ENCODE peak calls at places on chromosomes 3 and 15, in ten cellular contexts. K, B, S, I, L, E, T, F, W and O are unnamed samples.

GRCh38 chr3:148990211-148990610 is 1.1 kb upstream of the GYG1 start:
- DNase-seq in K (no peak), B (no peak), S (no peak), I (no peak), L (no peak), E (no peak), T (no peak), F (no peak), W (no peak), O (no peak)

GRCh38 chr15:31842532-31843195 is 187.7 kb upstream of the CHRNA7 start:
- DNase-seq in K (no peak), B (no peak), S (no peak), I (no peak), L (no peak), E (no peak), T (no peak), F (no peak), W (no peak), O (no peak)

GRCh38 chr3:11565072-11565471 is 78.6 kb downstream of the VGLL4 start:
- DNase-seq in K (no peak), B (no peak), S (no peak), I (no peak), L (no peak), E (no peak), T (no peak), F (no peak), W (no peak), O (no peak)

GRCh38 chr15:99452728-99453643 is 112.8 kb upstream of the MEF2A start:
- DNase-seq in K (no peak), B (peak), S (no peak), I (peak), L (no peak), E (peak), T (peak), F (peak), W (peak), O (peak)

GRCh38 chr3:66693461-66693912 is 192.7 kb upstream of the LRIG1 start:
- DNase-seq in K (no peak), B (peak), S (no peak), I (peak), L (no peak), E (peak), T (peak), F (peak), W (no peak), O (peak)

GRCh38 chr3:124203292-124203691 is 211.4 kb upstream of the ROPN1 start:
- DNase-seq in K (no peak), B (no peak), S (no peak), I (no peak), L (no peak), E (no peak), T (no peak), F (no peak), W (no peak), O (no peak)

GRCh38 chr3:105483476-105483875 is 116.8 kb downstream of the ALCAM start:
- DNase-seq in K (no peak), B (no peak), S (no peak), I (no peak), L (no peak), E (peak), T (peak), F (no peak), W (no peak), O (no peak)

GRCh38 chr15:61403884-61404283 is 174.8 kb upstream of the RORA start:
- DNase-seq in K (no peak), B (no peak), S (no peak), I (no peak), L (no peak), E (no peak), T (no peak), F (no peak), W (no peak), O (no peak)

GRCh38 chr3:155015776-155016451 is 64.2 kb upstream of the MME start:
- DNase-seq in K (no peak), B (no peak), S (no peak), I (no peak), L (no peak), E (no peak), T (no peak), F (peak), W (no peak), O (peak)

GRCh38 chr3:71173421-71173975 is 410.0 kb downstream of the FOXP1 start:
- DNase-seq in K (no peak), B (peak), S (no peak), I (no peak), L (no peak), E (peak), T (peak), F (peak), W (no peak), O (peak)

GRCh38 chr15:70478251-70478990 is 284.9 kb downstream of the UACA start:
- DNase-seq in K (no peak), B (no peak), S (no peak), I (peak), L (no peak), E (no peak), T (no peak), F (no peak), W (peak), O (no peak)

GRCh38 chr3:111650378-111651275 is 55.5 kb upstream of the ZBED2 start:
- DNase-seq in K (no peak), B (no peak), S (no peak), I (no peak), L (no peak), E (no peak), T (peak), F (no peak), W (no peak), O (no peak)

DNA sequence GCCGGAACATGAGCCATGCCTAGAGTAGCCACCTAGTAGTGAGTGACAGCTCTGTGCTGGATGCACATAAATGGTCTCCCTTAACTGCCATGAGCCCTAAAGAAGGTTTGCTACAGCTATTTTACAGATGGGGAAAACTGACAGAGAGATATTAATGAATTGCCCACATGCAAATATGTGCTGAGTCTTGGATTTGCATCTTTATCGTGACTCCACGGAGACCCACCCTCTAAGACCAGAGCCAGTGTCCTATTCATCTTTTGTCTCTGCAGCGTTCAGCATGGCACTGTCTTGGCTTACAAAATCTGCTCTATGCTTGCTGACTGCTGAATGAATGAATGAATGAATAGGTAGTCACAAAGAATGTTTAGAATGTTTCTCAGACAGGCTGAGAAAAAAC is 48.3 kb downstream of the BTD start:
- DNase-seq in K (no peak), B (no peak), S (no peak), I (no peak), L (no peak), E (no peak), T (no peak), F (no peak), W (no peak), O (no peak)
- H3K4me3 ChIP-seq in K (no peak), B (no peak), S (no peak), I (no peak), L (no peak), E (no peak), T (no peak), F (no peak), W (no peak), O (no peak)

GRCh38 chr3:48151807-48152427 is 36.3 kb downstream of the CDC25A start:
- DNase-seq in K (no peak), B (no peak), S (no peak), I (no peak), L (no peak), E (peak), T (no peak), F (no peak), W (no peak), O (no peak)

GRCh38 chr3:48155122-48155521 is 33.1 kb downstream of the CDC25A start:
- DNase-seq in K (peak), B (no peak), S (peak), I (no peak), L (peak), E (peak), T (peak), F (peak), W (no peak), O (peak)

GRCh38 chr3:48151058-48151806 is 37.0 kb downstream of the CDC25A start:
- DNase-seq in K (peak), B (peak), S (peak), I (peak), L (peak), E (peak), T (peak), F (peak), W (peak), O (peak)
- TF ChIP-seq CTCF in K (peak), B (peak), S (peak), I (peak), L (peak), E (peak), T (peak), F (peak), W (peak), O (peak)

GRCh38 chr3:95476534-95476933 is 1337.9 kb upstream of the EPHA6 start:
- DNase-seq in K (no peak), B (no peak), S (no peak), I (no peak), L (no peak), E (no peak), T (no peak), F (no peak), W (no peak), O (no peak)
- H3K4me3 ChIP-seq in K (no peak), B (no peak), S (no peak), I (no peak), L (no peak), E (no peak), T (no peak), F (no peak), W (no peak), O (no peak)

DNA sequence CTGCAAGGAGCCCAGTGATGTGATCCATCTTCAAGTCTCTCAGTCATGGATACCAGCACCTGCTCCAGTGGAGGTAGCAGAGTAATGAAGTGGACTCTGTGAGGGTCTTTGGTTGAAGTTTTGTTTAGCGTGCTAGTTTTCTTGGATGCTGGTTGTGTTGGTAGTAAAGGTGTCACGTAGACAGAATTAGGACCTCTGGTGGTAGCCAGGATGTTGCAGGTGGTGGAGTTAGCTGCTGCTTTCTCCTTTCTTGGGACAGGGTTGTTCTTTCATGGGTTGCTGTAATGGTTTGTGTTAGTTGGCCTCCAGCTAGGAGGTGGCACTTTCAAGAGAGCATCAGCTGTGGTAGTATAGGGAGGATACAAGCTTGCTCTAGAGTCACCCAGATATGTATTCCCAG is 125.2 kb downstream of the ANXA2 start:
- DNase-seq in K (no peak), B (no peak), S (no peak), I (no peak), L (no peak), E (no peak), T (no peak), F (no peak), W (no peak), O (no peak)
- TF ChIP-seq CTCF in K (peak), B (no peak), S (no peak), I (no peak), L (no peak), E (no peak), T (no peak), F (no peak), W (no peak), O (no peak)

DNA sequence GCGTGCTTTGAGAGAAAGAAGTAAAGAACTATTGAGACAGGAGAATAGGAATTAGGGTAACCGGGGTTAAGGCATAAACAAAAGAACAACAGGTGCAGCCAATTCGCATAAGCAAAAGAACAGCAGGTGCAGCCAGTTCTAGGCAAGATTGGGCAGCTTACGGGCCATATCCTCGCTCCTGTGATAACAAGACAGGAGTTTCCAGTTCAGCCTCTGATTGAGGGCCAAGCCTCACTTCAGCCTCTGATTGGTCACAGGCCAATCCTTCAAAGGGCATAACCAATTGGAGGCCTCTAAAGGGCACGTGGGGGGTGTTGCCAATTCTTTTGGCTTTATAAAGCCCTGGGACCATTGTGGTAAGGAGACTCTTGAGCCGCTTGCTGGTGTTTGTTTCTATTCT is 143.5 kb downstream of the GADL1 start:
- DNase-seq in K (no peak), B (no peak), S (no peak), I (no peak), L (no peak), E (no peak), T (no peak), F (no peak), W (no peak), O (no peak)
- H3K4me3 ChIP-seq in K (no peak), B (no peak), S (no peak), I (no peak), L (no peak), E (no peak), T (no peak), F (no peak), W (no peak), O (no peak)

GRCh38 chr3:6580808-6581207 is 280.1 kb upstream of the GRM7 start:
- DNase-seq in K (no peak), B (no peak), S (no peak), I (no peak), L (no peak), E (no peak), T (no peak), F (no peak), W (no peak), O (no peak)
- TF ChIP-seq CTCF in K (no peak), B (no peak), S (no peak), I (no peak), L (no peak), E (no peak), T (no peak), F (no peak), W (no peak), O (no peak)

GRCh38 chr3:195197764-195198423 is 73.1 kb downstream of the XXYLT1 start:
- DNase-seq in K (peak), B (no peak), S (peak), I (no peak), L (peak), E (peak), T (peak), F (no peak), W (no peak), O (peak)

GRCh38 chr3:195196266-195196665 is 74.7 kb downstream of the XXYLT1 start:
- DNase-seq in K (no peak), B (no peak), S (no peak), I (no peak), L (no peak), E (peak), T (peak), F (no peak), W (no peak), O (peak)

GRCh38 chr3:195191580-195191979 is 79.4 kb downstream of the XXYLT1 start:
- DNase-seq in K (no peak), B (no peak), S (no peak), I (no peak), L (no peak), E (no peak), T (no peak), F (no peak), W (no peak), O (no peak)

GRCh38 chr3:195195321-195196209 is 75.4 kb downstream of the XXYLT1 start:
- DNase-seq in K (no peak), B (peak), S (no peak), I (no peak), L (no peak), E (no peak), T (no peak), F (no peak), W (no peak), O (no peak)

DNA sequence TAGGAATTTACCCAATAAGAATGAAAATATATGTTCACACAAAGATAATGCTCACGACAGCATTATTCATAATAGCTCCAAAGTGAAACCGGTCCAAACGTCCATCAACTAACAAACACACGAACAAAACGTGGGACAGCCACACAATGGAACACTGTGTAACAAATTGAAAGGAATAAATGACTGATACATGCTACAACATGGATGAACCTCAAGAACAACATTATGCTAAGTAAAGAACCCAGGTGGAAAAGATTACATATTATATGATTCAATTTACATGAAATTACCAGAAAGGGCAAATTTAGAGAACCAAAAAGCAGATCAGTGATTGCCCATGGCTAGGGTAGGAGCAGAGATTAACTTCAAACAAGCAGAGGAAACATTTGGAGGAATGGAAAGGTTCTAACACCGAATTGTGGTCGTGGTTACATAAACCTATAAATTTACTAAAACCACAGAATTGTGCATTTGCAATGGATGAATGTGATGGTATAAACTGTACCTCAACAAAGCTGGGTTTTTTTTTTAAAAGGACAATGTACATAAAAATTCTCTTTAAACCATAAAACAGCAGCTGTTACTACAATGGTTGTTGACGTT is 76.3 kb downstream of the XXYLT1 start:
- DNase-seq in K (no peak), B (no peak), S (no peak), I (no peak), L (no peak), E (no peak), T (peak), F (no peak), W (no peak), O (no peak)
- H3K4me3 ChIP-seq in K (no peak), B (no peak), S (no peak), I (no peak), L (no peak), E (no peak), T (no peak), F (no peak), W (no peak), O (no peak)

GRCh38 chr3:52171577-52172261 is 17.5 kb upstream of the POC1A start:
- DNase-seq in K (peak), B (no peak), S (peak), I (no peak), L (peak), E (peak), T (peak), F (no peak), W (no peak), O (peak)
- TF ChIP-seq CTCF in K (no peak), B (no peak), S (no peak), I (no peak), L (no peak), E (peak), T (peak), F (no peak), W (no peak), O (peak)

GRCh38 chr15:43509002-43509922 is 8.1 kb upstream of the MAP1A start:
- DNase-seq in K (no peak), B (peak), S (no peak), I (no peak), L (no peak), E (no peak), T (peak), F (no peak), W (no peak), O (peak)
- H3K4me3 ChIP-seq in K (peak), B (peak), S (no peak), I (peak), L (peak), E (no peak), T (peak), F (peak), W (no peak), O (peak)

GRCh38 chr3:167394003-167394402 is 13.9 kb upstream of the ZBBX start:
- DNase-seq in K (no peak), B (no peak), S (no peak), I (no peak), L (no peak), E (no peak), T (no peak), F (no peak), W (no peak), O (no peak)
- TF ChIP-seq CTCF in K (no peak), B (no peak), S (no peak), I (no peak), L (no peak), E (no peak), T (no peak), F (no peak), W (no peak), O (no peak)